ENCODE peak calls at places on chromosomes 4 and X, in four cellular contexts. One of them, this sample, is unnamed.

GRCh38 chrX:5775985-5776384 is 452.7 kb downstream of the NLGN4X start:
- DNase-seq in right lobe of liver: no peak
- DNase-seq in Panc1: no peak
- DNase-seq in pancreas: no peak
- DNase-seq in this sample: no peak

GRCh38 chr4:20019310-20020015 is 232.2 kb upstream of the SLIT2 start:
- DNase-seq in Panc1: no peak
- DNase-seq in right lobe of liver: no peak
- DNase-seq in pancreas: no peak
- DNase-seq in this sample: no peak

GRCh38 chr4:85024671-85025070 is 58.2 kb upstream of the WDFY3 start:
- DNase-seq in pancreas: no peak
- DNase-seq in right lobe of liver: no peak
- DNase-seq in Panc1: no peak
- DNase-seq in this sample: no peak

GRCh38 chrX:24902808-24903207 is 113.0 kb downstream of the ARX start:
- DNase-seq in Panc1: no peak
- DNase-seq in right lobe of liver: no peak
- DNase-seq in pancreas: no peak
- DNase-seq in this sample: no peak

GRCh38 chrX:2627272-2627867 is 63.7 kb upstream of the CD99 start:
- DNase-seq in Panc1: no peak
- DNase-seq in pancreas: no peak
- DNase-seq in right lobe of liver: no peak
- DNase-seq in this sample: no peak

GRCh38 chr4:52157641-52158316 is 106.7 kb downstream of the SPATA18 start:
- DNase-seq in Panc1: no peak
- DNase-seq in pancreas: no peak
- DNase-seq in right lobe of liver: no peak
- DNase-seq in this sample: no peak

GRCh38 chrX:154727418-154728323 is 23.2 kb downstream of the GAB3 start:
- DNase-seq in Panc1: no peak
- DNase-seq in pancreas: peak; percentile 41
- DNase-seq in right lobe of liver: peak; percentile 60
- DNase-seq in this sample: no peak

GRCh38 chr4:142347241-142347640 is 498.9 kb downstream of the INPP4B start:
- DNase-seq in right lobe of liver: no peak
- DNase-seq in Panc1: no peak
- DNase-seq in pancreas: no peak
- DNase-seq in this sample: no peak

GRCh38 chrX:1006156-1006730 is 206.2 kb downstream of the CRLF2 start:
- DNase-seq in right lobe of liver: no peak
- DNase-seq in pancreas: no peak
- DNase-seq in Panc1: no peak
- DNase-seq in this sample: peak; percentile 38

GRCh38 chrX:13667940-13668339 is 15.0 kb downstream of the TCEANC start:
- DNase-seq in right lobe of liver: no peak
- DNase-seq in pancreas: no peak
- DNase-seq in Panc1: no peak
- DNase-seq in this sample: no peak

GRCh38 chrX:7399373-7399772 is 251.4 kb upstream of the PUDP start:
- DNase-seq in pancreas: no peak
- DNase-seq in Panc1: no peak
- DNase-seq in right lobe of liver: no peak
- DNase-seq in this sample: no peak

GRCh38 chr4:114281561-114281960 is 302.1 kb upstream of the ARSJ start:
- DNase-seq in pancreas: no peak
- DNase-seq in right lobe of liver: no peak
- DNase-seq in Panc1: no peak
- DNase-seq in this sample: no peak

GRCh38 chr4:38091636-38092035 is 131.4 kb downstream of the PTTG2 start:
- DNase-seq in right lobe of liver: no peak
- DNase-seq in pancreas: no peak
- DNase-seq in Panc1: no peak
- DNase-seq in this sample: no peak

GRCh38 chr4:79134767-79135166 is 191.1 kb downstream of the NAA11 start:
- DNase-seq in Panc1: no peak
- DNase-seq in right lobe of liver: no peak
- DNase-seq in pancreas: no peak
- DNase-seq in this sample: no peak

GRCh38 chr4:146846882-146847281 is 98.8 kb downstream of the TTC29 start:
- DNase-seq in Panc1: no peak
- DNase-seq in pancreas: no peak
- DNase-seq in right lobe of liver: no peak
- DNase-seq in this sample: no peak

GRCh38 chrX:51608071-51608470 is 10.6 kb downstream of the CENPVL3 start:
- DNase-seq in right lobe of liver: no peak
- DNase-seq in Panc1: no peak
- DNase-seq in pancreas: no peak
- DNase-seq in this sample: no peak

GRCh38 chr4:24042094-24042493 is 152.2 kb upstream of the PPARGC1A start:
- DNase-seq in right lobe of liver: no peak
- DNase-seq in pancreas: no peak
- DNase-seq in Panc1: no peak
- DNase-seq in this sample: no peak

GRCh38 chrX:72392816-72393800 is 87.4 kb upstream of the CITED1 start:
- DNase-seq in pancreas: no peak
- DNase-seq in right lobe of liver: no peak
- DNase-seq in Panc1: no peak
- DNase-seq in this sample: no peak

GRCh38 chr4:106746451-106746850 is 289.7 kb downstream of the DKK2 start:
- DNase-seq in Panc1: no peak
- DNase-seq in pancreas: no peak
- DNase-seq in right lobe of liver: no peak
- DNase-seq in this sample: no peak

GRCh38 chr4:68175562-68176155 is 46.0 kb upstream of the TMPRSS11F start:
- DNase-seq in right lobe of liver: no peak
- DNase-seq in pancreas: no peak
- DNase-seq in Panc1: peak; percentile 25
- DNase-seq in this sample: no peak

GRCh38 chrX:103376979-103377324 is 614 bp downstream of the BEX3 start:
- DNase-seq in right lobe of liver: peak; percentile 21
- DNase-seq in Panc1: no peak
- DNase-seq in pancreas: peak; percentile 26
- DNase-seq in this sample: no peak

GRCh38 chr4:112361181-112361791 is 64.1 kb downstream of the ALPK1 start:
- DNase-seq in Panc1: no peak
- DNase-seq in right lobe of liver: no peak
- DNase-seq in pancreas: no peak
- DNase-seq in this sample: no peak

GRCh38 chr4:121989715-121990114 is 37.9 kb upstream of the TRPC3 start:
- DNase-seq in Panc1: no peak
- DNase-seq in right lobe of liver: no peak
- DNase-seq in pancreas: no peak
- DNase-seq in this sample: no peak

GRCh38 chr4:119692001-119692400 is 63.4 kb upstream of the PDE5A start:
- DNase-seq in Panc1: no peak
- DNase-seq in pancreas: no peak
- DNase-seq in right lobe of liver: no peak
- DNase-seq in this sample: no peak

GRCh38 chrX:21905976-21906375 is 34.5 kb upstream of the SMS start:
- DNase-seq in right lobe of liver: no peak
- DNase-seq in pancreas: no peak
- DNase-seq in Panc1: no peak
- DNase-seq in this sample: no peak

GRCh38 chr4:121934635-121935034 is 17.2 kb downstream of the TRPC3 start:
- DNase-seq in Panc1: no peak
- DNase-seq in pancreas: no peak
- DNase-seq in right lobe of liver: no peak
- DNase-seq in this sample: no peak

GRCh38 chrX:19040373-19040772 is 56.5 kb upstream of the PHKA2 start:
- DNase-seq in right lobe of liver: no peak
- DNase-seq in pancreas: no peak
- DNase-seq in Panc1: no peak
- DNase-seq in this sample: no peak

GRCh38 chrX:111671668-111672067 is 9.3 kb upstream of the ALG13 start:
- DNase-seq in pancreas: no peak
- DNase-seq in Panc1: no peak
- DNase-seq in right lobe of liver: no peak
- DNase-seq in this sample: no peak

GRCh38 chr4:119750048-119750447 is 121.4 kb upstream of the PDE5A start:
- DNase-seq in pancreas: no peak
- DNase-seq in right lobe of liver: no peak
- DNase-seq in Panc1: no peak
- DNase-seq in this sample: no peak

GRCh38 chr4:8077181-8078108 is 81.2 kb downstream of the ABLIM2 start:
- DNase-seq in Panc1: no peak
- DNase-seq in right lobe of liver: no peak
- DNase-seq in pancreas: no peak
- DNase-seq in this sample: no peak

GRCh38 chr4:40514409-40515025 is 115.1 kb downstream of the RBM47 start:
- DNase-seq in right lobe of liver: peak; percentile 25
- DNase-seq in Panc1: no peak
- DNase-seq in pancreas: no peak
- DNase-seq in this sample: no peak

DNA sequence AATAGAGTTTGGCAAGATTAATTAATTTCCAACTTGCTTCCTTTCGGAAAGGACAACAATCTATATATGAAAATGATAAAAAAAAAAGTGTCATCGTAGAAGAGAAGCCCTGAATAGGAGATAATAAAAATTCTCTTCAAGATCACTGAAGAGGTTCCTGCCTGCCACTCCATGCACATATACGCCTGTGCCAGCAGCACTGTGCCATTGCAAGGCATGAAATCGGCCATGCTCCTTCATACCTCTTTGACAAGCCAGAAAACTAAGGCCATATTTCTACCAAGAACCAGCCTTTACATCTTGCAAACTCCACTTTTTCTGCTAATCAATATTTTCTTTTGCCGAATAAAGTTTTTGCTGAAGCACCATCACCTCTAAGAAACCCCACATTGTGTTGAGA is 365.5 kb downstream of the CXXC4 start:
- DNase-seq in pancreas: no peak
- DNase-seq in right lobe of liver: no peak
- DNase-seq in Panc1: no peak
- DNase-seq in this sample: no peak
- H3K4me3 ChIP-seq in pancreas: no peak overlapping the region
- H3K4me3 ChIP-seq in right lobe of liver: peak overlapping the region; percentile 20
- H3K4me3 ChIP-seq in Panc1: no peak overlapping the region
- H3K4me3 ChIP-seq in this sample: no peak overlapping the region

GRCh38 chrX:11739796-11740195 is 18.2 kb upstream of the MSL3 start:
- DNase-seq in right lobe of liver: no peak
- DNase-seq in Panc1: no peak
- DNase-seq in pancreas: no peak
- DNase-seq in this sample: no peak
- H3K4me1 ChIP-seq in right lobe of liver: no peaks in the 10 kb centered on the region
- H3K4me1 ChIP-seq in Panc1: no peaks in the 10 kb centered on the region
- H3K4me1 ChIP-seq in pancreas: no peaks in the 10 kb centered on the region
- H3K4me1 ChIP-seq in this sample: no peaks in the 10 kb centered on the region

GRCh38 chrX:85544609-85545008 is 165.1 kb upstream of the POF1B start:
- DNase-seq in Panc1: no peak
- DNase-seq in right lobe of liver: no peak
- DNase-seq in pancreas: no peak
- DNase-seq in this sample: no peak
- H3K4me3 ChIP-seq in Panc1: no peak overlapping the region
- H3K4me3 ChIP-seq in right lobe of liver: no peak overlapping the region
- H3K4me3 ChIP-seq in pancreas: no peak overlapping the region
- H3K4me3 ChIP-seq in this sample: no peak overlapping the region

GRCh38 chrX:46386511-46386910 is 158.7 kb downstream of the ZNF674 start:
- DNase-seq in Panc1: no peak
- DNase-seq in right lobe of liver: no peak
- DNase-seq in pancreas: no peak
- DNase-seq in this sample: no peak
- H3K4me1 ChIP-seq in Panc1: no peaks in the 10 kb centered on the region
- H3K4me1 ChIP-seq in right lobe of liver: no peaks in the 10 kb centered on the region
- H3K4me1 ChIP-seq in pancreas: no peaks in the 10 kb centered on the region
- H3K4me1 ChIP-seq in this sample: no peaks in the 10 kb centered on the region

GRCh38 chr4:6369035-6369434 is 99.4 kb downstream of the WFS1 start:
- DNase-seq in pancreas: no peak
- DNase-seq in Panc1: no peak
- DNase-seq in right lobe of liver: no peak
- DNase-seq in this sample: no peak
- H3K4me3 ChIP-seq in pancreas: no peak overlapping the region
- H3K4me3 ChIP-seq in Panc1: no peak overlapping the region
- H3K4me3 ChIP-seq in right lobe of liver: no peak overlapping the region
- H3K4me3 ChIP-seq in this sample: no peak overlapping the region

GRCh38 chrX:135346975-135347374 is 37.7 kb downstream of the ETDC start:
- DNase-seq in Panc1: no peak
- DNase-seq in pancreas: no peak
- DNase-seq in right lobe of liver: no peak
- DNase-seq in this sample: no peak

GRCh38 chrX:135340827-135341226 is 31.5 kb downstream of the ETDC start:
- DNase-seq in pancreas: no peak
- DNase-seq in right lobe of liver: no peak
- DNase-seq in Panc1: no peak
- DNase-seq in this sample: no peak

GRCh38 chrX:135345328-135345645 is 36.0 kb downstream of the ETDC start:
- DNase-seq in pancreas: peak; percentile 69
- DNase-seq in Panc1: no peak
- DNase-seq in right lobe of liver: peak; percentile 49
- DNase-seq in this sample: no peak
- H3K4me1 ChIP-seq in pancreas: no peaks in the 10 kb centered on the region
- H3K4me1 ChIP-seq in Panc1: peaks cover 28% of the 10 kb centered on the region
- H3K4me1 ChIP-seq in right lobe of liver: peaks cover 20% of the 10 kb centered on the region
- H3K4me1 ChIP-seq in this sample: peaks cover 3% of the 10 kb centered on the region

GRCh38 chr4:53913771-53914170 is 150.6 kb downstream of the CHIC2 start:
- DNase-seq in Panc1: no peak
- DNase-seq in pancreas: no peak
- DNase-seq in right lobe of liver: no peak
- DNase-seq in this sample: no peak
- H3K4me3 ChIP-seq in Panc1: no peak overlapping the region
- H3K4me3 ChIP-seq in pancreas: no peak overlapping the region
- H3K4me3 ChIP-seq in right lobe of liver: no peak overlapping the region
- H3K4me3 ChIP-seq in this sample: no peak overlapping the region

This sample was measured in upper lobe of right lung.